ENCODE peak calls at places on chromosomes 5 and 9, in five cellular contexts. V is DMS153; N is T-helper 2 cell; U is T-helper 9 cell; J is activated CD4-positive, alpha-beta T cell treated with anti-CD3 and anti-CD28 coated beads for 36 hours. F is an unnamed sample.

GRCh38 chr9:81028504-81028903 is 660.8 kb downstream of the TLE1 start:
- DNase-seq in N (no peak), V (no peak), U (no peak), J (no peak), F (no peak)

GRCh38 chr5:135398160-135398854 is 724 bp downstream of the MACROH2A1 start:
- DNase-seq in U (peak; percentile 16), V (peak; percentile 3), N (peak; percentile 5), J (peak; percentile 75), F (peak; percentile 70)

GRCh38 chr5:132049093-132049492 is 11.4 kb upstream of the IL3 start:
- DNase-seq in J (no peak), U (no peak), N (no peak), V (no peak), F (no peak)

GRCh38 chr9:114031948-114032688 is 46.0 kb downstream of the AMBP start:
- DNase-seq in V (no peak), U (no peak), N (no peak), J (no peak), F (no peak)

GRCh38 chr9:81649475-81649874 is 39.9 kb downstream of the TLE1 start:
- DNase-seq in N (no peak), J (no peak), U (no peak), V (peak; percentile 63), F (no peak)

GRCh38 chr5:179235416-179236400 is 109.6 kb downstream of the ADAMTS2 start:
- DNase-seq in U (no peak), J (no peak), V (no peak), N (no peak), F (no peak)

GRCh38 chr9:127717766-127718165 is 1.9 kb downstream of the TTC16 start:
- DNase-seq in U (no peak), N (no peak), J (no peak), V (no peak), F (no peak)

GRCh38 chr9:95425910-95426551 is 90.7 kb downstream of the PTCH1 start:
- DNase-seq in N (no peak), J (peak; percentile 25), U (no peak), V (no peak), F (peak; percentile 19)

GRCh38 chr5:69509212-69509611 is 16.6 kb downstream of the OCLN start:
- DNase-seq in N (no peak), U (no peak), V (no peak), J (no peak), F (no peak)

GRCh38 chr5:45385321-45386058 is 310.7 kb downstream of the HCN1 start:
- DNase-seq in U (no peak), J (no peak), V (no peak), N (no peak), F (no peak)

GRCh38 chr5:43646997-43647396 is 44.0 kb downstream of the NNT start:
- DNase-seq in U (no peak), V (no peak), N (no peak), J (no peak), F (no peak)

GRCh38 chr9:134514503-134514902 is 127.1 kb upstream of the COL5A1 start:
- DNase-seq in N (no peak), V (no peak), J (no peak), U (no peak), F (no peak)

GRCh38 chr5:172957458-172957857 is 1.8 kb upstream of the RPL26L1 start:
- DNase-seq in J (no peak), V (no peak), N (no peak), U (no peak), F (no peak)

GRCh38 chr5:54701179-54701578 is 183.6 kb downstream of the SNX18 start:
- DNase-seq in N (no peak), V (no peak), J (no peak), U (no peak), F (no peak)

GRCh38 chr9:108786756-108787663 is 68.8 kb downstream of the ACTL7B start:
- DNase-seq in V (no peak), J (no peak), U (no peak), N (no peak), F (no peak)

GRCh38 chr9:125484632-125485282 is 222.3 kb downstream of the MAPKAP1 start:
- DNase-seq in J (no peak), V (no peak), U (no peak), N (no peak), F (no peak)

F was measured in stimulated activated CD4-positive, alpha-beta T cell treated with anti-CD3 and anti-CD28 coated beads, Interleukin-15, amount 100 ng/mL, for 24 hours.